ENCODE peak calls at places on chromosomes 6 and 20, in four cellular contexts. P is HCT116, A is K562, W is GM12878. J is an unnamed sample.

GRCh38 chr6:14775528-14775927 is 470.3 kb upstream of the JARID2 start:
- DNase-seq in W (no peak), A (no peak), P (no peak), J (no peak)

GRCh38 chr6:42047790-42048405 is 2.4 kb upstream of the TAF8 start:
- DNase-seq in A (no peak), W (no peak), P (no peak), J (no peak)

GRCh38 chr6:67683960-67684359 is 951.1 kb upstream of the ADGRB3 start:
- DNase-seq in A (no peak), P (no peak), W (no peak), J (no peak)

GRCh38 chr20:56358600-56359211 is at the start of gene FAM210B:
- DNase-seq in P (peak; percentile 73), W (no peak), A (peak; percentile 97), J (peak; percentile 95)

GRCh38 chr6:139369068-139369467 is 5.4 kb downstream of the CITED2 start:
- DNase-seq in P (no peak), A (no peak), W (no peak), J (peak; percentile 87)

GRCh38 chr6:12266571-12266970 is 23.6 kb upstream of the EDN1 start:
- DNase-seq in W (no peak), P (no peak), A (no peak), J (no peak)

GRCh38 chr6:51292659-51293058 is 474.0 kb downstream of the TFAP2B start:
- DNase-seq in A (no peak), W (no peak), P (no peak), J (no peak)

GRCh38 chr6:16450285-16450684 is 211.9 kb downstream of the GMPR start:
- DNase-seq in P (peak; percentile 38), A (no peak), W (no peak), J (no peak)

GRCh38 chr6:72246926-72247325 is 360.6 kb downstream of the RIMS1 start:
- DNase-seq in A (no peak), P (peak; percentile 0), W (no peak), J (peak; percentile 70)

GRCh38 chr20:58497911-58498310 is 17.3 kb downstream of the APCDD1L start:
- DNase-seq in W (no peak), A (no peak), P (no peak), J (no peak)

GRCh38 chr6:158017621-158018369 is 36.1 kb downstream of the SYNJ2 start:
- DNase-seq in P (no peak), A (no peak), W (no peak), J (no peak)

GRCh38 chr6:167676666-167677421 is 149.9 kb upstream of the AFDN start:
- DNase-seq in P (no peak), W (no peak), A (no peak), J (no peak)

GRCh38 chr6:5261545-5262109 is 314 bp downstream of the FARS2 start:
- DNase-seq in P (no peak), A (no peak), W (no peak), J (no peak)

GRCh38 chr6:129696028-129696418 is 14.0 kb downstream of the ARHGAP18 start:
- DNase-seq in P (no peak), A (no peak), W (no peak), J (no peak)

GRCh38 chr6:62670490-62671223 is 384.6 kb upstream of the KHDRBS2 start:
- DNase-seq in W (no peak), P (no peak), A (no peak), J (no peak)

GRCh38 chr20:43914697-43915208 is at the start of gene TOX2:
- DNase-seq in P (no peak), W (no peak), A (peak; percentile 87), J (no peak)

GRCh38 chr6:5606546-5606945 is 345.2 kb downstream of the FARS2 start:
- DNase-seq in W (no peak), A (no peak), P (no peak), J (no peak)

GRCh38 chr20:25272223-25273000 is 24.5 kb downstream of the PYGB start:
- DNase-seq in P (no peak), A (no peak), W (no peak), J (no peak)

GRCh38 chr6:161545741-161546140 is 271.9 kb upstream of the AGPAT4 start:
- DNase-seq in P (no peak), A (no peak), W (no peak), J (no peak)

GRCh38 chr20:49188101-49188784 is at the start of gene STAU1:
- DNase-seq in P (peak; percentile 88), W (peak; percentile 71), A (peak; percentile 96), J (peak; percentile 99)

GRCh38 chr6:71537717-71538116 is 249.1 kb downstream of the OGFRL1 start:
- DNase-seq in P (no peak), A (no peak), W (no peak), J (no peak)

GRCh38 chr20:36606171-36607116 is 865 bp downstream of the RAB5IF start:
- DNase-seq in A (no peak), P (no peak), W (no peak), J (no peak)

GRCh38 chr6:25083784-25084507 is 148.2 kb upstream of the RIPOR2 start:
- DNase-seq in A (no peak), P (no peak), W (no peak), J (no peak)

GRCh38 chr6:33623895-33624381 is 2.8 kb downstream of the ITPR3 start:
- DNase-seq in A (no peak), P (no peak), W (no peak), J (no peak)

GRCh38 chr6:33620158-33620583 is 951 bp upstream of the ITPR3 start:
- DNase-seq in P (no peak), A (peak; percentile 56), W (no peak), J (peak; percentile 65)

GRCh38 chr6:33620584-33621395 is at the start of gene ITPR3:
- DNase-seq in W (peak; percentile 28), A (peak; percentile 97), P (peak; percentile 37), J (peak; percentile 91)

GRCh38 chr6:33622456-33623431 is 1.6 kb downstream of the ITPR3 start:
- DNase-seq in W (peak; percentile 36), A (peak; percentile 55), P (no peak), J (no peak)

DNA sequence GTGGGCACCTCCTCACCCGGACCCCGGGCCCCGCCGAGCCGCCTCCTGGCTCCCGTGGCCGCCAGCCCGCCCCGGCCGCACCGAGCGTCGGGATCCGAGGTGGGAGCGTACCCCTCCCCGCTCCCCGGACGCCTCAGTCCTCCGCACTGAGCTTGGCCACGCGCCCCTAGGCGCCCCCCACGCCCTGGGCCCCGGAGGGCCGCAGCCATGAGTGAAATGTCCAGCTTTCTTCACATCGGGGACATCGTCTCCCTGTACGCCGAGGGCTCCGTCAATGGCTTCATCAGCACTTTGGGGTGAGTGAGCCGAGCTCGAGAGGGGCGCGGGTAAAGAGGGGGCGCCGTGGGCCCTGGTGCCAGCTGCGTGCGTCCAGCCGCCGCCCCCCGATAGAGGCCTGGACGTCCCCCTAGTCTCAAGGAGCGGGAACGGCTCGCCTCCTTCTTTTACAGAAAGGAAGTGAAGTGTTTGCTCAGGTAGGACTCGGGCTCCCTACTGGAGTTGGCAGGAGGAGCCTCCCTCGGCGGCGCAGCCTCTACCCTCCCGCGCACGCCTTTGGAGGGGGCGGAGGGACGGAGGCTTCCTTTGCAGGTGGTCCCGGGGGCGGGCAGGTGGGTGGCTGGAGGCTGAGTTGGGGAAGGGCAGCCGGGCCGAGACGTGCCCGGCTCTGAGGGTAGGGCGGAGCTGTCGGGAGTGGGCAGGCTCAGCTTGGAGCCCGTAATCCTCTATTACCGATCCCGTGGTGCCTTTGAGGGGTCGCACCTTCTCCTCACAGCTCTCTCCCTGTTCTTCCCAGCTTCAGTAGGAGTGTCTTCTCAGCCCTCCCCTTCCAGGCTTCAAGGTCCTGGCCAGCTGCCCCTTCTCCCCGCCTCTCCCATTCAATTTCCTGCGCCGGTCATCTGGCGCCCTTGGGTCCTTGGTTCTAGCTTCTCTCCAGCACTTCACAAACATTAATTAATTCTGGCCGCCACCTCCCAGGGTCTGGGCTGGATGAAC is 570 bp downstream of the ITPR3 start:
- DNase-seq in W (no peak), P (no peak), A (peak; percentile 82), J (peak; percentile 77)
- TF ChIP-seq JUND in W (no peak), P (no peak), A (no peak), J (no peak)

GRCh38 chr6:170129691-170130171 is 161.1 kb downstream of the DLL1 start:
- DNase-seq in W (no peak), A (no peak), P (no peak), J (peak; percentile 48)
- TF ChIP-seq JUND in W (no peak), A (no peak), P (no peak), J (no peak)

GRCh38 chr20:2871111-2871465 is 2.2 kb upstream of the PTPRA start:
- DNase-seq in W (no peak), A (peak; percentile 16), P (no peak), J (no peak)

GRCh38 chr20:2871555-2872303 is 1.6 kb upstream of the PTPRA start:
- DNase-seq in A (peak; percentile 50), P (no peak), W (no peak), J (no peak)

GRCh38 chr20:2873747-2874041 is 413 bp downstream of the PTPRA start:
- DNase-seq in P (no peak), W (no peak), A (peak; percentile 65), J (peak; percentile 9)

GRCh38 chr20:2873010-2873746 is at the start of gene PTPRA:
- DNase-seq in A (peak; percentile 92), W (peak; percentile 59), P (peak; percentile 78), J (peak; percentile 87)

GRCh38 chr20:2872304-2873009 is 824 bp upstream of the PTPRA start:
- DNase-seq in P (no peak), W (peak; percentile 20), A (peak; percentile 61), J (peak; percentile 13)
- TF ChIP-seq JUND in P (no peak), W (no peak), A (peak; percentile 15), J (no peak)

GRCh38 chr20:8805737-8806442 is 263.0 kb upstream of the PLCB4 start:
- DNase-seq in P (no peak), W (no peak), A (no peak), J (no peak)
- TF ChIP-seq JUND in P (no peak), W (no peak), A (no peak), J (no peak)

J was measured in T47D.